ENCODE peak calls at places on chromosomes 13 and 19, in seven cellular contexts. W, U, J, T, M, Q and B are unnamed samples. For H3K4me1, the result is how much of the 10 kb centered on the place peaks cover.

GRCh38 chr13:32538234-32538620 is 368 bp downstream of the N4BP2L2 start:
- DNase-seq in W (peak), U (no peak), J (no peak), T (no peak), M (peak), Q (peak), B (peak)

GRCh38 chr13:79405501-79405830 is 589 bp downstream of the RBM26 start:
- DNase-seq in W (no peak), U (no peak), J (no peak), T (peak), M (peak), Q (no peak), B (no peak)

GRCh38 chr19:40810160-40810559 is 11.2 kb downstream of the EGLN2 start:
- DNase-seq in W (no peak), U (no peak), J (no peak), T (no peak), M (no peak), Q (no peak), B (no peak)

GRCh38 chr19:7533281-7533819 is 2.2 kb upstream of the PNPLA6 start:
- DNase-seq in W (no peak), U (peak), J (no peak), T (peak), M (peak), Q (no peak), B (no peak)

GRCh38 chr13:20856650-20857049 is 45.9 kb downstream of the XPO4 start:
- DNase-seq in W (no peak), U (no peak), J (no peak), T (no peak), M (no peak), Q (no peak), B (no peak)

GRCh38 chr13:41639955-41640780 is 182.8 kb downstream of the RGCC start:
- DNase-seq in W (no peak), U (no peak), J (no peak), T (no peak), M (peak), Q (no peak), B (no peak)

GRCh38 chr13:105971720-105972119 is 563.7 kb downstream of the EFNB2 start:
- DNase-seq in W (no peak), U (no peak), J (no peak), T (no peak), M (no peak), Q (no peak), B (no peak)

GRCh38 chr19:4684312-4685095 is 14.4 kb upstream of the MYDGF start:
- DNase-seq in W (no peak), U (no peak), J (no peak), T (no peak), M (no peak), Q (no peak), B (no peak)

GRCh38 chr19:56106397-56106849 is 14.7 kb downstream of the ZNF787 start:
- DNase-seq in W (no peak), U (no peak), J (no peak), T (no peak), M (no peak), Q (peak), B (no peak)

GRCh38 chr19:35039881-35040456 is 1.6 kb upstream of the HPN start:
- DNase-seq in W (no peak), U (no peak), J (no peak), T (peak), M (no peak), Q (no peak), B (no peak)

GRCh38 chr13:94199135-94199534 is 280.3 kb downstream of the DCT start:
- DNase-seq in W (no peak), U (no peak), J (no peak), T (no peak), M (no peak), Q (no peak), B (no peak)

GRCh38 chr13:70714993-70715392 is 606.7 kb upstream of the KLHL1 start:
- DNase-seq in W (no peak), U (no peak), J (no peak), T (no peak), M (no peak), Q (no peak), B (no peak)

GRCh38 chr13:26255717-26256277 is 1.9 kb downstream of the CDK8 start:
- DNase-seq in W (no peak), U (no peak), J (no peak), T (no peak), M (no peak), Q (no peak), B (no peak)

GRCh38 chr13:102508411-102508810 is 88.4 kb upstream of the TPP2 start:
- DNase-seq in W (no peak), U (no peak), J (no peak), T (peak), M (no peak), Q (no peak), B (no peak)

GRCh38 chr13:46179576-46180368 is 2.2 kb downstream of the LCP1 start:
- DNase-seq in W (no peak), U (peak), J (no peak), T (no peak), M (peak), Q (peak), B (no peak)

GRCh38 chr13:98026457-98026857 is 73.0 kb downstream of the IPO5 start:
- DNase-seq in W (no peak), U (no peak), J (no peak), T (no peak), M (peak), Q (no peak), B (no peak)

GRCh38 chr13:97946951-97947588 is 6.4 kb upstream of the IPO5 start:
- DNase-seq in W (no peak), U (no peak), J (no peak), T (no peak), M (no peak), Q (no peak), B (peak)

GRCh38 chr19:49315111-49315510 is 9.9 kb downstream of the SLC6A16 start:
- DNase-seq in W (no peak), U (no peak), J (no peak), T (no peak), M (no peak), Q (no peak), B (no peak)

GRCh38 chr13:73833331-73834070 is 300.7 kb downstream of the KLF12 start:
- DNase-seq in W (no peak), U (no peak), J (no peak), T (no peak), M (no peak), Q (no peak), B (no peak)

GRCh38 chr19:57560049-57560491 is 407 bp upstream of the ZNF550 start:
- DNase-seq in W (no peak), U (peak), J (no peak), T (no peak), M (peak), Q (peak), B (peak)

GRCh38 chr19:34733266-34733825 is 697 bp upstream of the ZNF181 start:
- DNase-seq in W (no peak), U (no peak), J (no peak), T (peak), M (no peak), Q (peak), B (no peak)

GRCh38 chr13:106961219-106961618 is 393.3 kb upstream of the ARGLU1 start:
- DNase-seq in W (no peak), U (no peak), J (no peak), T (no peak), M (no peak), Q (no peak), B (no peak)

GRCh38 chr13:112809332-112810310 is 119.8 kb downstream of the ATP11A start:
- DNase-seq in W (no peak), U (no peak), J (no peak), T (no peak), M (no peak), Q (no peak), B (no peak)

GRCh38 chr13:111667757-111668156 is 347.3 kb downstream of the TEX29 start:
- DNase-seq in W (no peak), U (no peak), J (no peak), T (peak), M (no peak), Q (no peak), B (no peak)

GRCh38 chr19:7596191-7596937 is 701 bp downstream of the CAMSAP3 start:
- DNase-seq in W (no peak), U (peak), J (no peak), T (no peak), M (no peak), Q (no peak), B (no peak)

GRCh38 chr13:85362980-85363379 is 436.2 kb downstream of the SLITRK6 start:
- DNase-seq in W (no peak), U (no peak), J (no peak), T (no peak), M (no peak), Q (no peak), B (no peak)

GRCh38 chr13:49652691-49653305 is 24.5 kb downstream of the ARL11 start:
- DNase-seq in W (no peak), U (peak), J (peak), T (peak), M (peak), Q (no peak), B (peak)

GRCh38 chr13:94712812-94713555 is 639 bp upstream of the SOX21 start:
- DNase-seq in W (no peak), U (peak), J (no peak), T (peak), M (no peak), Q (peak), B (no peak)

GRCh38 chr19:50777830-50778303 is 7.6 kb downstream of the GPR32 start:
- DNase-seq in W (no peak), U (no peak), J (no peak), T (peak), M (no peak), Q (no peak), B (no peak)

GRCh38 chr19:55486043-55486970 is 1.3 kb downstream of the NAT14 start:
- DNase-seq in W (no peak), U (no peak), J (no peak), T (no peak), M (peak), Q (peak), B (no peak)

GRCh38 chr19:23916991-23917390 is 2.3 kb downstream of the ZNF726 start:
- DNase-seq in W (no peak), U (no peak), J (no peak), T (no peak), M (no peak), Q (no peak), B (no peak)

GRCh38 chr19:19059837-19060611 is 3.8 kb upstream of the SLC25A42 start:
- DNase-seq in W (no peak), U (no peak), J (no peak), T (no peak), M (no peak), Q (no peak), B (no peak)
- H3K4me1 ChIP-seq in W (under half), U (under half), J (under half), T (under half), M (under half), Q (under half), B (under half)

DNA sequence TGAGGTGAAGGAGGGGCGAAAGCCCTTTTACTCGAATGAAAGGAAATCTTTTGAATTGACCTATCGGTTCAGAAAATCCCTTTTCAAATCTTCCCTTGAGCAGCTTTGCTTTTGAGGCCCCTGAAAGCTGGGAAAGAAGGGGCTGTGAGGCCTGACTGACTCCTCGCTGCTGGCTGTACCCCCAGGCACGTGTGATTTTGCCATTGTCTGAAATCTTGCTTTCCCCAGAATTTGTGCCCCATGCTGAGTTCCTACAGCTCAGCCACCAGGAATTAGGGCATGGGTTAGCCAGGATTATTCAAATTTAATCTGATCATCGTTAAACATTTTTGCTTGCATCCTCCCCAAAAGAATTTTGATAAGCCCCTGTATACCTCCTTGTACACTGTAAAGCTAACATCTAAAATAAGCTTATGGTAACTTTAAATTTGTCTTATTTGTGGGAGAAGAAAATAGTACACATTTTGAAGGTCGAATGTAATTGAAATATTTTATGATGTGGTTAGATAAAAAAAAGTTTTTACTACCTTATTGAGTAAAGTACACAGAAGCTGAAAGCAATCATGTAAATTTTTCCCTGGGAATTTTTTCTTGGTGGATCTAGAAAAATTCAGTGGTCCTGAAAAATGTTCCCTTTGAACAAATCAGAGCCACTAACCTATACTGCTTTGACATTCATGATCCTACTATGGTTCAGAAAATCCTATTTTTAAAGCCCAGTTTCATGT is 46.7 kb downstream of the SIPA1L3 start:
- DNase-seq in W (no peak), U (no peak), J (no peak), T (no peak), M (no peak), Q (no peak), B (no peak)
- H3K27ac ChIP-seq in W (no peak), U (peak), J (no peak), T (no peak), M (no peak), Q (no peak), B (peak)

DNA sequence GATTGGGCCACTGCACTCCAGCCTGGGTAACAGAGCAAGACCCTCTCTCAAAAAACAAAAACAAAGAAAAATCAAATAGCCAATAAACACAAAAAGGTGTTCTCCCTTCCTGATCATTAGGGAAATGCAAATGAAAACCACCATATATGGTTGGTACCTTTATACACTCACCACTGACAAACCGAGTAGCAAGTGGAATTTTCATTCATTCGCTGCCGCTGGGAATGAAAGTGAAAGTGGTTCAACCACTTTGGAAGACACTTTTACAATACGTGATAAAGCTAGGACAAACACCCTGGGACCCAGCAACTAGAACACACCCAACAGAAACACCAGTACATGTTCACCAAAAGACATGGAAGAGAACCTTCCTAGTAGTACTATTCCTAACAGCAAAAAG is 21.0 kb downstream of the GRIK5 start:
- DNase-seq in W (no peak), U (no peak), J (no peak), T (no peak), M (no peak), Q (no peak), B (no peak)
- TF ChIP-seq CTCF in W (no peak), U (no peak), J (no peak), T (no peak), M (no peak), Q (no peak), B (no peak)

GRCh38 chr19:47228937-47229673 is 1.9 kb downstream of the BBC3 start:
- DNase-seq in W (no peak), U (no peak), J (no peak), T (no peak), M (no peak), Q (no peak), B (peak)

GRCh38 chr19:47230921-47231214 is at the start of gene BBC3:
- DNase-seq in W (no peak), U (no peak), J (no peak), T (no peak), M (no peak), Q (peak), B (no peak)

GRCh38 chr19:47231215-47232054 is 436 bp upstream of the BBC3 start:
- DNase-seq in W (peak), U (peak), J (no peak), T (peak), M (peak), Q (peak), B (peak)

GRCh38 chr19:47229674-47230121 is 1.3 kb downstream of the BBC3 start:
- DNase-seq in W (no peak), U (no peak), J (no peak), T (no peak), M (no peak), Q (no peak), B (peak)

GRCh38 chr19:47230122-47230920 is 678 bp downstream of the BBC3 start:
- DNase-seq in W (no peak), U (peak), J (no peak), T (peak), M (peak), Q (peak), B (no peak)
- H3K4me1 ChIP-seq in W (under half), U (half or more), J (under half), T (under half), M (under half), Q (half or more), B (half or more)

GRCh38 chr19:41866284-41866683 is 6.2 kb downstream of the RPS19 start:
- DNase-seq in W (no peak), U (no peak), J (no peak), T (no peak), M (no peak), Q (peak), B (peak)
- H3K27ac ChIP-seq in W (no peak), U (no peak), J (peak), T (no peak), M (no peak), Q (no peak), B (no peak)

GRCh38 chr19:2425622-2426581 is 1.5 kb downstream of the TIMM13 start:
- DNase-seq in W (no peak), U (no peak), J (no peak), T (peak), M (no peak), Q (peak), B (no peak)

GRCh38 chr19:2422951-2423880 is 4.2 kb downstream of the TIMM13 start:
- DNase-seq in W (no peak), U (peak), J (no peak), T (no peak), M (peak), Q (no peak), B (no peak)

GRCh38 chr19:2423913-2424685 is 3.3 kb downstream of the TIMM13 start:
- DNase-seq in W (no peak), U (peak), J (no peak), T (peak), M (no peak), Q (peak), B (no peak)

GRCh38 chr19:2426661-2427322 is 594 bp downstream of the TIMM13 start:
- DNase-seq in W (no peak), U (peak), J (peak), T (peak), M (peak), Q (peak), B (no peak)

GRCh38 chr19:2424686-2425621 is 2.4 kb downstream of the TIMM13 start:
- DNase-seq in W (no peak), U (peak), J (no peak), T (peak), M (peak), Q (peak), B (no peak)
- TF ChIP-seq CTCF in W (no peak), U (no peak), J (no peak), T (peak), M (peak), Q (no peak), B (no peak)

DNA sequence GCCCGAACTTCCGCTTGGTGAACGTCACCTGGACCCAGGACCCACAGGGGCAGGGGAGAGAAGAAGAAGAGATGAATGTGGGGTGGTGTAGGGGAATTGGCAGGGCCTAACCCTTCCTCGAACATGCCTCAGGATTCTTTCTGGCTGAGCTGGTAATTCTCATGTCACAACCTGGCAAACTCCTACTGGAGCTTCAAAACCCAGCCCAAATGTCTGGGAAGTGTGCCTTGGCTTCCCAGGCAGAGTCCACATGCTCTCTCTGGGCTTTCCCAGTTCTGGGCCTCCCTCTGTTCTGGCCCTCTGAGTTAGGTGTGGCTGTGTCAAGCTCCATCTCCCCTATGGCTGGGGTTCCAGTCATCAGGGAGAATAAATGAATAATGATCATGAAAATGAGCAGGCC is 11.1 kb upstream of the TMEM161A start:
- DNase-seq in W (no peak), U (no peak), J (no peak), T (no peak), M (no peak), Q (no peak), B (no peak)
- H3K4me1 ChIP-seq in W (under half), U (under half), J (under half), T (under half), M (under half), Q (under half), B (under half)